ENCODE peak calls at places on chromosomes 12 and 14, in eight cellular contexts. I, R, L, G, Q, X, V and P are unnamed samples.

GRCh38 chr14:69318241-69318640 is 58.3 kb downstream of the GALNT16 start:
- DNase-seq in L (no peak), Q (no peak), G (no peak), R (no peak), X (no peak), V (no peak), I (no peak), P (no peak)

GRCh38 chr14:49766839-49767238 is 1.1 kb upstream of the KLHDC2 start:
- DNase-seq in I (no peak), G (peak; percentile 3), R (peak; percentile 13), L (no peak), X (no peak), V (peak; percentile 10), Q (peak; percentile 3), P (no peak)

GRCh38 chr12:41250748-41251147 is 62.6 kb downstream of the PDZRN4 start:
- DNase-seq in X (no peak), V (no peak), I (no peak), Q (peak; percentile 1), L (no peak), G (peak; percentile 11), R (no peak), P (peak; percentile 33)

GRCh38 chr14:51873221-51873893 is 12.9 kb downstream of the GNG2 start:
- DNase-seq in X (no peak), R (no peak), L (no peak), Q (peak; percentile 34), G (peak; percentile 96), V (peak; percentile 60), I (no peak), P (peak; percentile 89)

GRCh38 chr14:20197459-20197858 is 6.8 kb downstream of the OR11G2 start:
- DNase-seq in X (no peak), L (no peak), G (no peak), R (no peak), Q (no peak), I (no peak), V (no peak), P (no peak)

GRCh38 chr12:4977104-4977503 is 66.6 kb upstream of the KCNA5 start:
- DNase-seq in G (no peak), L (no peak), I (no peak), Q (no peak), X (no peak), V (no peak), R (no peak), P (no peak)

GRCh38 chr12:83102499-83102898 is 415.8 kb downstream of the TMTC2 start:
- DNase-seq in G (peak; percentile 55), I (no peak), Q (no peak), R (no peak), L (no peak), V (no peak), X (no peak), P (no peak)

GRCh38 chr14:88422919-88423318 is 37.5 kb downstream of the SPATA7 start:
- DNase-seq in I (no peak), L (no peak), G (peak; percentile 76), V (no peak), R (no peak), X (no peak), Q (no peak), P (peak; percentile 72)

GRCh38 chr14:86712727-86713126 is 1182.8 kb downstream of the FLRT2 start:
- DNase-seq in I (no peak), R (no peak), X (no peak), L (no peak), Q (no peak), G (no peak), V (no peak), P (no peak)

GRCh38 chr12:129844662-129845061 is 59.2 kb downstream of the TMEM132D start:
- DNase-seq in I (no peak), G (peak; percentile 96), X (no peak), R (no peak), Q (no peak), L (no peak), V (no peak), P (peak; percentile 11)

GRCh38 chr12:116299064-116299463 is 21.6 kb upstream of the MED13L start:
- DNase-seq in G (no peak), L (no peak), R (no peak), Q (no peak), X (no peak), V (no peak), I (no peak), P (no peak)

GRCh38 chr14:49550284-49551184 is 35.6 kb downstream of the RPS29 start:
- DNase-seq in Q (no peak), X (no peak), L (no peak), I (no peak), G (peak; percentile 20), V (no peak), R (no peak), P (no peak)

DNA sequence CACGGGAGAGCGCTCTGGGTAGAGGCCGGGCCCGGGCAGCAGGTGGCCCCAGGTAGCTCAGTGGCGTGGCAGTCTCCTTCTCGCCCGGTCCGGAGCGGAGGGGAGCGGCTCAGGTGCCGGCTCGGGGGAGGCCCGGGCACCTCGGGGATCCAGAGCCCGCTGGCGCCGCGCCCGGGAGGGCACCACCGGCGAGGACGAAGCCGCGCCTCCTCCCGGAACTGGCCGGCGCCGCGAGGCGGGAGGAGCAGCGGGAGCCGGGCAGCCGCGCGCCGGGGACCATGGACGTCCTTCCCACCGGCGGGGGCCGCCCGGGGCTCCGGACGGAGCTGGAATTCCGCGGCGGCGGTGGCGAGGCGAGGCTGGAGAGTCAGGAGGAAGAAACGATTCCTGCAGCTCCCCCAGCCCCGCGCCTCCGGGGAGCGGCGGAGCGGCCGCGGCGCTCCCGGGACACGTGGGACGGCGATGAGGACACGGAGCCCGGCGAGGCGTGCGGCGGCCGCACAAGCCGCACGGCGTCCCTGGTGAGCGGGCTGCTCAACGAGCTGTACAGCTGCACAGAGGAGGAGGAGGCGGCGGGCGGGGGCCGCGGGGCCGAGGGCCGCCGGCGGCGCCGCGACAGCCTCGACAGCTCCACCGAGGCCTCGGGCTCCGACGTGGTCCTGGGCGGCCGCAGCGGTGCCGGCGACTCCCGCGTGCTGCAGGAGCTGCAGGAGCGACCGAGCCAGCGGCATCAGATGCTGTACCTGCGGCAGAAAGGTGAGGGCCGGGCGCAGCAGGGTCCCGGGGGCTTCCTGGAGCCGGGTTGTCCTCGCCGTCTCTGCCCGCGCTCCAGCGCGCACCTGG is 21.5 kb upstream of the GNS start:
- DNase-seq in G (peak; percentile 4), R (peak; percentile 70), L (no peak), V (peak; percentile 50), Q (peak; percentile 83), X (peak; percentile 32), I (peak; percentile 46), P (peak; percentile 57)
- TF ChIP-seq CTCF in G (no peak), R (peak; percentile 3), L (no peak), V (peak; percentile 11), Q (no peak), X (peak; percentile 37), I (no peak), P (no peak)

DNA sequence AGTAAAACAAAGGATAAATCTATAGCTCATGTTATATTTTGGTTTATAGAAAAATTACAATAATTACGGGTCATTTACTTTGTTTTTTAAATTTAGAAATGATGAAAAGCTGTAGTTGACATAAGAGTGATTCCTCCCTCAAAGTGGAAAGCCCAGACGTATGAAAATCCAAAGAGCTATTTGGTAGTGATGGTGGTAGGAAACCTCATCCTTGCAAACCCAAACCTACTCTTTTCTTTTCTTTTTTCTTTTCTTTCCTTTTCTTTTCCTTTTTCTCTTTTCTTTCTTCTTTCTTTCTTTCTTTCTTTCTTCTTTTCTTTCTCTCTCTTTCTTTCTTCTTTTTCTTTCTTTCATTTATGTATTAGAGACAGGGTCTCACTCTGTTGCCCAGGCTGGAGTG is 190.3 kb upstream of the RASSF8 start:
- DNase-seq in X (no peak), V (no peak), L (no peak), R (no peak), Q (no peak), I (no peak), G (no peak), P (no peak)
- TF ChIP-seq CTCF in X (no peak), V (no peak), L (no peak), R (no peak), Q (no peak), I (no peak), G (no peak), P (no peak)

GRCh38 chr14:22836301-22837058 is at the start of gene MMP14:
- DNase-seq in X (peak; percentile 26), Q (no peak), V (peak; percentile 41), G (peak; percentile 88), L (no peak), R (peak; percentile 79), I (peak; percentile 56), P (peak; percentile 78)

GRCh38 chr14:22838631-22839041 is 2.3 kb downstream of the MMP14 start:
- DNase-seq in I (no peak), Q (no peak), V (no peak), R (peak; percentile 25), X (no peak), G (peak; percentile 92), L (no peak), P (peak; percentile 50)

GRCh38 chr14:22835505-22835904 is 880 bp upstream of the MMP14 start:
- DNase-seq in G (no peak), L (no peak), Q (no peak), I (no peak), R (no peak), X (no peak), V (no peak), P (no peak)

GRCh38 chr14:22837750-22838538 is 1.6 kb downstream of the MMP14 start:
- DNase-seq in G (peak; percentile 56), I (no peak), X (no peak), R (peak; percentile 55), Q (no peak), V (peak; percentile 34), L (no peak), P (peak; percentile 72)

DNA sequence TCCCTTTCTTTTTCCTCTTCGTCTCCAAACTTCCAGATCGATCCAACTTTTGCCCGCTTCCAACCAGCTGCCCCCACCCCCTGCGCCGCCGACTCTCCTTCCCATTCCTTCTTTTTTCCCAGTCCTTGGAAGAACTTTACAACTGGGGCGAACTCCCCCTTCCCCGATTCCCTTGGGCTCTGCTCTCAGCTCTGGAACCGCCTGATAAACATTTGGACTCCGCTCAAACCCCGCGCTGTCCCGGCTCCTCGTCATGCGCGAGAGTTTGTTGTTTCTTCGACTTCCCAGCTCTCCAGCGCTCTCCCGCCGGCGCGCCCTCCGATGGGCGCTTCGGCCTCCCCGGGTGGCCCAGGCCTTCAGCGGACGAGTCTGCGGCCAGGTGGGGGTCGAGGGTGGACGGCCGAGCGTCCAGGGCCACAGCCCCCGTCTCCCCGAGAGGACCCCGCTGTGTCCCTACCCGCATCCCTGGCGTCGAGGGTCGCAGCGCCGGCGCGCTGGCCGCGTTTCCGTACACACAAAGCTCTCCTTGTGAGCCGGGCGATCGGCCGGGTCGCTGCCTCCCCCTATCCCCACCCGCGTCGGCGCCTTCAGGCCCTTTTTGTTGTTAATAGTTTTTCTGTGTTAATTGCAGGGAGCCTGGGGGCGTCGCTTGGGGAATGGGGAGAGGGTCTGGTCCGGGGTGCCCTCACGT is 819 bp downstream of the MMP14 start:
- DNase-seq in V (peak; percentile 61), Q (peak; percentile 46), X (peak; percentile 42), I (no peak), L (no peak), R (peak; percentile 58), G (peak; percentile 55), P (peak; percentile 69)
- TF ChIP-seq CTCF in V (no peak), Q (no peak), X (no peak), I (no peak), L (no peak), R (no peak), G (no peak), P (no peak)

GRCh38 chr12:46263140-46264017 is 5.5 kb downstream of the SLC38A1 start:
- DNase-seq in X (no peak), Q (no peak), V (no peak), L (no peak), G (no peak), I (no peak), R (no peak), P (no peak)
- TF ChIP-seq CTCF in X (peak; percentile 66), Q (no peak), V (no peak), L (no peak), G (peak; percentile 34), I (peak; percentile 31), R (peak; percentile 9), P (peak; percentile 15)